ENCODE peak calls at places on chromosome 14, in eight cellular contexts. W is heart right ventricle, M is NT2/D1, G is ascending aorta, C is IMR-90, N is iPS DF 6.9, F is ovary, A is GM23338. J is an unnamed sample.

GRCh38 chr14:33592298-33592697 is 358.6 kb downstream of the EGLN3 start:
- DNase-seq in W (no peak), M (no peak), G (no peak), C (no peak), N (no peak), F (no peak), A (no peak), J (no peak)

GRCh38 chr14:75222208-75222701 is 45.8 kb upstream of the TMED10 start:
- DNase-seq in W (no peak), M (no peak), G (peak; percentile 29), C (peak; percentile 92), N (no peak), F (no peak), A (peak; percentile 38), J (peak; percentile 78)

GRCh38 chr14:84961637-84962036 is 568.3 kb upstream of the FLRT2 start:
- DNase-seq in W (no peak), M (no peak), G (no peak), C (no peak), N (no peak), F (no peak), A (no peak), J (no peak)

GRCh38 chr14:91897121-91897701 is 29.9 kb upstream of the TC2N start:
- DNase-seq in W (peak; percentile 59), M (peak; percentile 36), G (peak; percentile 56), C (peak; percentile 68), N (peak; percentile 25), F (no peak), A (peak; percentile 33), J (peak; percentile 85)

GRCh38 chr14:90421621-90422020 is 24.8 kb downstream of the CALM1 start:
- DNase-seq in W (no peak), M (no peak), G (no peak), C (no peak), N (no peak), F (no peak), A (no peak), J (no peak)

GRCh38 chr14:105902131-105902898 is 375.9 kb downstream of the TMEM121 start:
- DNase-seq in W (no peak), M (no peak), G (no peak), C (no peak), N (no peak), F (no peak), A (no peak), J (no peak)

GRCh38 chr14:81401420-81402122 is 1.4 kb upstream of the STON2 start:
- DNase-seq in W (no peak), M (no peak), G (no peak), C (peak; percentile 64), N (no peak), F (no peak), A (no peak), J (no peak)

GRCh38 chr14:30045720-30046119 is 118.1 kb upstream of the PRKD1 start:
- DNase-seq in W (no peak), M (no peak), G (no peak), C (no peak), N (no peak), F (no peak), A (no peak), J (no peak)

GRCh38 chr14:65074449-65075155 is 27.7 kb downstream of the MAX start:
- DNase-seq in W (no peak), M (no peak), G (no peak), C (no peak), N (no peak), F (no peak), A (no peak), J (no peak)

GRCh38 chr14:34252227-34252626 is 209.8 kb downstream of the SPTSSA start:
- DNase-seq in W (no peak), M (no peak), G (no peak), C (no peak), N (no peak), F (no peak), A (no peak), J (no peak)

GRCh38 chr14:59020382-59020781 is 168.1 kb upstream of the DAAM1 start:
- DNase-seq in W (no peak), M (no peak), G (no peak), C (peak; percentile 46), N (no peak), F (no peak), A (peak; percentile 52), J (no peak)

GRCh38 chr14:21229821-21230220 is 39.4 kb downstream of the HNRNPC start:
- DNase-seq in W (no peak), M (no peak), G (no peak), C (no peak), N (no peak), F (no peak), A (no peak), J (no peak)

GRCh38 chr14:64720190-64720589 is 16.0 kb downstream of the PLEKHG3 start:
- DNase-seq in W (no peak), M (no peak), G (peak; percentile 10), C (peak; percentile 83), N (no peak), F (no peak), A (no peak), J (no peak)

GRCh38 chr14:33792387-33793368 is 158.2 kb downstream of the EGLN3 start:
- DNase-seq in W (peak; percentile 83), M (peak; percentile 61), G (no peak), C (peak; percentile 66), N (peak; percentile 63), F (peak; percentile 88), A (peak; percentile 85), J (peak; percentile 84)

DNA sequence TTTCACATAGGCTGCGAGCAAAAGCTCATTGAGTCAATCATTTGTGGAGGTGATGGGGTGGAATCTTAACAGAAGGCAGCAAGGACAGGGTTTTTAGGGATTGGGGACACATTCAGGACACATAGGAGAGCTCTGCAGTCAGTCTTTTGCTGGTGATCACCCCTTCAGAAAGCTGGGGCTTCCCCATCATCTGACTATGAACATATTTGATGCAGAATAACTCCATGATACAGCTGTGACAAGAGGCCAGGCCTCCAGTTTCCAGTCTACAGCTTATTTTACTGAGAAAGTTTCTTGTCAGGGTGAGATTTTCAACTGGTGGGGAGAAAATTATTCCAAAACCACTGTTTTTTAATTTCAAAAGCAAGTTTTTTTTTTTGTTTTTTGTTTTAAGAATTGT is 134.2 kb downstream of the TMEM30B start:
- DNase-seq in W (no peak), M (no peak), G (no peak), C (no peak), N (no peak), F (no peak), A (no peak), J (no peak)
- H3K4me3 ChIP-seq in W (no peak overlapping the region), M (no peak overlapping the region), G (no peak overlapping the region), C (no peak overlapping the region), N (no peak overlapping the region), F (no peak overlapping the region), A (no peak overlapping the region), J (no peak overlapping the region)

GRCh38 chr14:103545915-103546650 is 16.4 kb downstream of the BAG5 start:
- DNase-seq in W (no peak), M (no peak), G (no peak), C (no peak), N (no peak), F (no peak), A (no peak), J (no peak)

GRCh38 chr14:103543140-103543539 is 14.1 kb downstream of the TRMT61A start:
- DNase-seq in W (peak; percentile 20), M (no peak), G (no peak), C (no peak), N (no peak), F (peak; percentile 34), A (no peak), J (no peak)

GRCh38 chr14:103543721-103544626 is 15.0 kb downstream of the TRMT61A start:
- DNase-seq in W (peak; percentile 65), M (no peak), G (no peak), C (no peak), N (no peak), F (peak; percentile 77), A (peak; percentile 44), J (no peak)

GRCh38 chr14:103545219-103545914 is 16.4 kb downstream of the TRMT61A start:
- DNase-seq in W (no peak), M (no peak), G (no peak), C (no peak), N (no peak), F (peak; percentile 36), A (no peak), J (no peak)

GRCh38 chr14:103544627-103545218 is 15.7 kb downstream of the TRMT61A start:
- DNase-seq in W (no peak), M (no peak), G (no peak), C (no peak), N (no peak), F (no peak), A (no peak), J (no peak)
- H3K4me1 ChIP-seq in W (peaks cover 73% of the 10 kb centered on the region), M (peaks cover 41% of the 10 kb centered on the region), G (peaks cover 64% of the 10 kb centered on the region), C (peaks cover 23% of the 10 kb centered on the region), N (peaks cover 27% of the 10 kb centered on the region), F (peaks cover 29% of the 10 kb centered on the region), A (peaks cover 18% of the 10 kb centered on the region), J (peaks cover 47% of the 10 kb centered on the region)

GRCh38 chr14:76376001-76376404 is at the start of gene ESRRB:
- DNase-seq in W (no peak), M (peak; percentile 54), G (no peak), C (peak; percentile 5), N (peak; percentile 52), F (no peak), A (peak; percentile 84), J (no peak)
- H3K4me3 ChIP-seq in W (peak within 1 kb of the TSS; percentile 43), M (peak within 1 kb of the TSS; percentile 59), G (peak within 1 kb of the TSS; percentile 49), C (no peak within 1 kb of the TSS), N (peak within 1 kb of the TSS; percentile 77), F (no peak within 1 kb of the TSS), A (peak within 1 kb of the TSS; percentile 86), J (peak within 1 kb of the TSS; percentile 16)

DNA sequence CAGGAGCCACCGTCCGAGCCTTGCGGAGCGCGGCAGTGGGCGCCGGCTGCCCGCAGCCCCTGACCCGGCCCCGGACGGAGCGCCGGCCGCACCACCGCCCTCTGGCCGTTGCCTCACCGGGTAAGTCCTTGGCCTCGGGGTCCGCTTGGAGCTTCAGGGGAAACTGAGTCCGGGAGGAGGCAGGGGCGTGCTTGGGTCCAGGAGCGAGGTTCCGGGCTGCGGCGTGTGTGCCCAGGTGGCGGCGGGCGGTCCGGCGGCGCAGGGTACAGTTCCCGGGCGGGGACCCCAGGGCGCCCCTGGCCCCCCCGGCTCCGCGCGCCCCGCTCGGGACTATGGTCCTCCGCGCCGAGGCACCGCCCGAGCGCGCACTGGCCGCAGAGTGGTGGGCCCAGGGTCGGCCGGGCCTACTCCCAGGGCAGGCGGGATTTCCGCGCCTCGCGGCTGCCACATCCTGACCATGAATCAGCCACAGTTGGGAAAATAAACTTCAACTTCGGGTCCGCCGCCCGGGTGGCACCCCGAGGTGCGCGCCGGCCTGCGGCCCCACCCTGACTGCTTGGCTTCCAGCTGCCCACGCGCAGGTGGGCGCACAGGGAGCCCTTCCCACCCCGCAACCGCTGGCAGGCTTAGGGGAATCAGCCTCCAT is 325 bp downstream of the INF2 start:
- DNase-seq in W (peak; percentile 35), M (no peak), G (no peak), C (no peak), N (no peak), F (no peak), A (no peak), J (no peak)
- H3K4me1 ChIP-seq in W (peaks cover 77% of the 10 kb centered on the region), M (peaks cover 36% of the 10 kb centered on the region), G (peaks cover 43% of the 10 kb centered on the region), C (peaks cover 38% of the 10 kb centered on the region), N (peaks cover 14% of the 10 kb centered on the region), F (peaks cover 20% of the 10 kb centered on the region), A (peaks cover 29% of the 10 kb centered on the region), J (peaks cover 50% of the 10 kb centered on the region)

J was measured in upper lobe of right lung.